ENCODE peak calls at places on chromosome 5, in ten cellular contexts. H is astrocyte of the spinal cord; B is renal cortical epithelial cell; T is CD8-positive, alpha-beta T cell; Y is Peyer's patch; W is gastrocnemius medialis; U is T-cell; Q is mucosa of gallbladder; J is HCT116; I is activated T-helper 1 cell treated with anti-CD3 and anti-CD28 coated beads, Interleukin-2, amount 50 U/mL, for 16 hours. C is an unnamed sample.
A peak's percentile ranks its signal among the peaks of the same experiment; 100 is the strongest.

GRCh38 chr5:91955610-91956009 is 572.5 kb upstream of the ARRDC3 start:
- DNase-seq in J (no peak), B (no peak), I (no peak), Y (no peak), U (no peak), H (no peak), Q (peak; percentile 25), T (no peak), W (no peak), C (peak; percentile 58)

GRCh38 chr5:600551-601541 is 11.3 kb upstream of the CEP72 start:
- DNase-seq in Y (peak; percentile 59), H (no peak), I (no peak), B (no peak), J (no peak), W (no peak), T (no peak), U (no peak), Q (peak; percentile 83), C (no peak)

GRCh38 chr5:142551242-142552067 is 134.4 kb downstream of the FGF1 start:
- DNase-seq in I (no peak), U (no peak), T (no peak), J (no peak), Q (no peak), B (no peak), Y (no peak), W (no peak), H (no peak), C (peak; percentile 21)

GRCh38 chr5:102809033-102809432 is 53.9 kb downstream of the PAM start:
- DNase-seq in I (no peak), U (no peak), H (peak; percentile 53), B (peak; percentile 75), W (no peak), T (no peak), Y (peak; percentile 48), Q (no peak), J (no peak), C (peak; percentile 64)

GRCh38 chr5:64637837-64638443 is 52.4 kb upstream of the SHISAL2B start:
- DNase-seq in J (no peak), T (no peak), H (no peak), I (no peak), Y (no peak), W (no peak), Q (no peak), U (no peak), B (no peak), C (no peak)

GRCh38 chr5:111261610-111262009 is 37.4 kb downstream of the CAMK4 start:
- DNase-seq in I (no peak), W (no peak), J (no peak), T (no peak), B (peak; percentile 62), H (no peak), U (no peak), Q (no peak), Y (no peak), C (no peak)

GRCh38 chr5:144142030-144142825 is 28.2 kb downstream of the YIPF5 start:
- DNase-seq in Q (no peak), Y (no peak), T (no peak), H (peak; percentile 60), J (peak; percentile 12), U (no peak), W (no peak), I (no peak), B (peak; percentile 59), C (peak; percentile 60)

GRCh38 chr5:144487207-144487606 is 316.5 kb downstream of the KCTD16 start:
- DNase-seq in T (no peak), Q (no peak), Y (no peak), I (no peak), H (no peak), B (no peak), W (no peak), J (no peak), U (no peak), C (no peak)

GRCh38 chr5:131228646-131229045 is 35.2 kb upstream of the CDC42SE2 start:
- DNase-seq in Y (no peak), H (no peak), W (no peak), Q (no peak), I (no peak), U (no peak), B (no peak), J (no peak), T (no peak), C (no peak)

GRCh38 chr5:111320953-111321352 is 96.8 kb downstream of the CAMK4 start:
- DNase-seq in T (no peak), B (no peak), U (no peak), Q (no peak), I (no peak), Y (no peak), H (no peak), J (no peak), W (no peak), C (no peak)

GRCh38 chr5:31617867-31618266 is 21.1 kb upstream of the PDZD2 start:
- DNase-seq in I (no peak), Y (no peak), H (no peak), T (no peak), W (no peak), U (no peak), B (no peak), Q (no peak), J (no peak), C (no peak)

C was measured in astrocyte of the hippocampus.